ENCODE peak calls at places on chromosome 14, in eight cellular contexts. G, O, X, T, K, H, L and N are unnamed samples. For H3K27me3, the result is how much of the 10 kb centered on the place peaks cover.

GRCh38 chr14:67491741-67492504 is 3.4 kb upstream of the TMEM229B start:
- DNase-seq in G (no peak), O (no peak), X (no peak), T (peak), K (no peak), H (no peak), L (no peak), N (no peak)

GRCh38 chr14:29352681-29353080 is 575.0 kb downstream of the PRKD1 start:
- DNase-seq in G (no peak), O (no peak), X (no peak), T (no peak), K (no peak), H (no peak), L (no peak), N (no peak)

GRCh38 chr14:32038876-32039275 is 38.2 kb upstream of the ARHGAP5 start:
- DNase-seq in G (no peak), O (no peak), X (no peak), T (no peak), K (no peak), H (no peak), L (no peak), N (no peak)

GRCh38 chr14:38808734-38809455 is 294.1 kb downstream of the SEC23A start:
- DNase-seq in G (no peak), O (no peak), X (no peak), T (no peak), K (no peak), H (no peak), L (no peak), N (no peak)

GRCh38 chr14:67331368-67332125 is 28.1 kb downstream of the ATP6V1D start:
- DNase-seq in G (no peak), O (no peak), X (no peak), T (no peak), K (no peak), H (no peak), L (no peak), N (no peak)

GRCh38 chr14:88834883-88835431 is 10.5 kb downstream of the TTC8 start:
- DNase-seq in G (peak), O (no peak), X (no peak), T (no peak), K (no peak), H (no peak), L (no peak), N (peak)

GRCh38 chr14:37544407-37544806 is 50.6 kb downstream of the FOXA1 start:
- DNase-seq in G (no peak), O (no peak), X (no peak), T (no peak), K (no peak), H (no peak), L (no peak), N (no peak)

GRCh38 chr14:33805593-33805992 is 145.3 kb downstream of the EGLN3 start:
- DNase-seq in G (no peak), O (no peak), X (no peak), T (no peak), K (no peak), H (no peak), L (no peak), N (no peak)

GRCh38 chr14:63986789-63987533 is 134.2 kb downstream of the SYNE2 start:
- DNase-seq in G (peak), O (peak), X (no peak), T (no peak), K (no peak), H (no peak), L (no peak), N (peak)

GRCh38 chr14:98647754-98648153 is 624.2 kb downstream of the BCL11B start:
- DNase-seq in G (no peak), O (no peak), X (no peak), T (no peak), K (no peak), H (no peak), L (no peak), N (no peak)

GRCh38 chr14:53613404-53614253 is 343.0 kb downstream of the BMP4 start:
- DNase-seq in G (no peak), O (peak), X (peak), T (peak), K (no peak), H (no peak), L (no peak), N (peak)

GRCh38 chr14:65461730-65462129 is 49.2 kb downstream of the FUT8 start:
- DNase-seq in G (no peak), O (no peak), X (peak), T (no peak), K (no peak), H (no peak), L (no peak), N (no peak)

GRCh38 chr14:25049559-25050493 is at the start of gene STXBP6:
- DNase-seq in G (no peak), O (peak), X (peak), T (peak), K (no peak), H (no peak), L (no peak), N (no peak)

GRCh38 chr14:88322505-88323085 is 474 bp downstream of the KCNK10 start:
- DNase-seq in G (no peak), O (no peak), X (peak), T (peak), K (no peak), H (no peak), L (no peak), N (no peak)

GRCh38 chr14:99389171-99389826 is 91.4 kb downstream of the SETD3 start:
- DNase-seq in G (no peak), O (peak), X (peak), T (peak), K (peak), H (no peak), L (peak), N (no peak)

GRCh38 chr14:95741051-95741490 is 27.1 kb upstream of the TCL1A start:
- DNase-seq in G (no peak), O (no peak), X (no peak), T (no peak), K (no peak), H (no peak), L (no peak), N (no peak)

GRCh38 chr14:21924479-21924878 is 250.9 kb upstream of the OR4E1 start:
- DNase-seq in G (no peak), O (no peak), X (peak), T (peak), K (peak), H (peak), L (peak), N (no peak)

GRCh38 chr14:101791919-101792572 is 30.5 kb downstream of the PPP2R5C start:
- DNase-seq in G (no peak), O (no peak), X (no peak), T (no peak), K (no peak), H (no peak), L (no peak), N (peak)

GRCh38 chr14:33808187-33808586 is 142.7 kb downstream of the EGLN3 start:
- DNase-seq in G (no peak), O (no peak), X (no peak), T (no peak), K (no peak), H (no peak), L (no peak), N (no peak)

DNA sequence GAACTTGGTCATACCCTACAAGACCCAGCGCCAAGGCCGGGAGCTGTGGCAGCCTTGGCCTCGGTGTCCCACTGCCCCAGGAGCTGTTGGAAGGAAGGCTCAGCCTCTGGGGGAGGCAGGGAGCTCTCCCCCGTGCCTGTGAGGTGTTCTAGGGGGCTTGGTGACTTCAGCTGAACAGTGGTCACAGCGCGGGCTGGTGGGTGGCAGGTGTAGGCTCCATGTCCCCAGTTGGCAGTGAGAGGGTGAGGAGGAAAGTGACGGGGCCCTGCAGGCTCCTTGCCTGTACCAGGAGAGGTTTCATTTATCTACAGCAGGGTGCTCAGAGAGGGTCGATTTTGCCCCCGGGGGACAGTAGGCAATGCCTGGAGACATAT is 47.5 kb downstream of the DLK1 start:
- DNase-seq in G (no peak), O (no peak), X (no peak), T (no peak), K (no peak), H (no peak), L (no peak), N (no peak)
- H3K27me3 ChIP-seq in G (under half), O (under half), X (under half), T (under half), K (under half), H (under half), L (under half), N (under half)

DNA sequence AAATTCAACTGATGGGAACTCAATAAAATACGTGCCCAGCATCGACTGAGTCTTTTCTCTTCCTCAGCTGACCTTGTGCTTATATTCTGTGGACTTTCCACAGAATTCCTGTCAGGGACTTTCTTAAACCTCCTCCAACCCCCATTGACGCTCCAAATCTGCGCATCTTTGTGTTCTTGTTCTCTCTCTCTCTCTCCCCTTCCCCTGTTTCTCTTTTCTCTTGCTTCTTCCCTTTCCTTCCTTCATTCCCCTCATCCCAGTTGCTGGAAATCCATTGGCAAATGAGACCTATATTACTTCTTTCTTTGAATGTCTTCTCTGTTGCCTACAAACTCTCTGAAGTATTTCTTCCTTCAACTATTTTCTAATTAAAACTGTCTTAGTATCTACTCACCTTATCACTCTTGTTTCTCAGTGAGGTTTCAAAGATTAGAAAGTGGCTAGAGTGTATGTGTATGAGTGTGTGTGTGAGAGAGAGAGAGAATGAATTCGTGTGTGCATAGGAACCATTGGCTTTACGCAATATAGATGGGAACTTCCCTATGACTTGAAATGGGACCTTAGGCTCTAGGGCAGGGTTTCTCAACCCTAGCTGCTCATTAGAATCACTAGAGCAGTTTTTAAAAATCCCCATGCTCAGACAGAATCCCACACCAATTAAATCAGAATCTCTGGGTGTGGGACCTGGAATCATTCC is 41.8 kb upstream of the DHRS7 start:
- DNase-seq in G (no peak), O (no peak), X (no peak), T (no peak), K (no peak), H (no peak), L (no peak), N (no peak)
- H3K27me3 ChIP-seq in G (under half), O (under half), X (under half), T (under half), K (under half), H (under half), L (under half), N (under half)

GRCh38 chr14:69531135-69531534 is 43.5 kb downstream of the CCDC177 start:
- DNase-seq in G (no peak), O (no peak), X (no peak), T (no peak), K (no peak), H (no peak), L (no peak), N (no peak)

GRCh38 chr14:69528143-69528542 is 43.6 kb downstream of the PLEKHD1 start:
- DNase-seq in G (no peak), O (no peak), X (no peak), T (no peak), K (no peak), H (no peak), L (no peak), N (no peak)

GRCh38 chr14:69527635-69528034 is 43.1 kb downstream of the PLEKHD1 start:
- DNase-seq in G (no peak), O (no peak), X (no peak), T (no peak), K (no peak), H (no peak), L (no peak), N (no peak)

GRCh38 chr14:69528930-69529329 is 44.4 kb downstream of the PLEKHD1 start:
- DNase-seq in G (no peak), O (no peak), X (no peak), T (no peak), K (no peak), H (no peak), L (no peak), N (no peak)

DNA sequence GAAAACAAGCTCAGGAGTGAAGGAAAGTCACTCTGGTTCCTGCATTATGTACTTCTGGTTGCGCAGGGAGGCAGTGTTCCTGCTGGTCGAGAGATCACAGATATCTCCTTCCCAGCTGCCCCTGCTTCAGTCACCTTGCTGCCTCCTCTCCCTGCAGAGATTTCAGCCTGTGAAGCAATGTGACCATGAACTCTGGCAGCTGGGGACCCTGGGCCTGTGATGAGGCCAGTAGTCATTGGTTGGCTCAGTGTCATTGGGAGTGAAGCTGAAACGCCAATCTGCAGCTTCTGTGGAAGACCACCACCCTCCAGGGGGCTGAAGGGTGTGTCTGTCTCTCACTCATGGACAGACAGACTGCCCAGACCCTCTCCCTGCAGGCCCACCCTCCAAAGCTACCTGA is 45.0 kb downstream of the PLEKHD1 start:
- DNase-seq in G (no peak), O (no peak), X (no peak), T (no peak), K (no peak), H (no peak), L (no peak), N (no peak)
- H3K27me3 ChIP-seq in G (under half), O (under half), X (under half), T (under half), K (under half), H (under half), L (under half), N (half or more)

GRCh38 chr14:72740966-72741835 is 152.7 kb downstream of the DPF3 start:
- DNase-seq in G (no peak), O (no peak), X (no peak), T (no peak), K (no peak), H (no peak), L (no peak), N (no peak)
- H3K27me3 ChIP-seq in G (under half), O (under half), X (under half), T (under half), K (under half), H (under half), L (under half), N (under half)

DNA sequence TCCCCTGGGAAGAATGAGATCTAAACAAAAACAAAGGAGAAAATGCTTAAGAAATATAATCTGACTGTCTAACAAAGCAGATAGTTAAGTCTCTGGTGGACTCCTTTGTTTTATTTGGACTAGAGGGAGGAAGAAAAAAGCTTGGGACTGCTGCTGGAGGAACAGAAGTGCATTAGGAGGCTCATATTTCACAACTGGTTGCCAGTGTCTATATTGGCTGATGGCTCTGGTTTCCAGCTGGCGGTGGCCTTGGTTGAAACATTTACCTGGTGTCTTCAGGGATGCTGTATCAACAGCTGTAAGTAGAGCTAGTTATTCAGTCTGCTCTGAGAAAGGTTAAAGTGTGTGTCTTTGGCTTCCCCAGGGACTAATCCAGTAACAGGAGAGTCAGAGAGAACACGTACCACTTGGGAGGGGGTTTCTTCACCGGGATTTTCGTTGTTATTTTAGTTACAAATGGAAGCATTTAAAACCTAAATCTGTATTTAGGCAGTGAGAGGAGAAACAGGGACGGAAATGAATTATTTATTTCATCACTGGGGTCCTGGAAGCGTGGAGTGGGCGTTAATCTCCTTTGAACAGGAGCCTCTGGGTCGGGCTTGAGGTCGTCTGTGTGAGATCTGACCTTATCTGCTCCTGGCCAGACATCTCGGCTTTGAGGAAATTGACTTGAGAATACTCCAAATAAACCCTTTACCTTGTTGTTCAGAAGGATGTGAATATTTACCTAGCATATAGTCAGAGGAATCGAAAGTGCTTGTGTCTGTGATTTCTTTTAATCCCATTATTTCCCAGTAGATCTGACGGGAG is 149.9 kb downstream of the NRXN3 start:
- DNase-seq in G (no peak), O (no peak), X (no peak), T (peak), K (no peak), H (no peak), L (no peak), N (no peak)
- H3K27me3 ChIP-seq in G (under half), O (under half), X (under half), T (under half), K (under half), H (under half), L (under half), N (under half)

GRCh38 chr14:85530626-85531025 is 682 bp downstream of the FLRT2 start:
- DNase-seq in G (no peak), O (peak), X (no peak), T (no peak), K (no peak), H (no peak), L (no peak), N (no peak)
- H3K27me3 ChIP-seq in G (under half), O (under half), X (under half), T (half or more), K (under half), H (half or more), L (under half), N (under half)

DNA sequence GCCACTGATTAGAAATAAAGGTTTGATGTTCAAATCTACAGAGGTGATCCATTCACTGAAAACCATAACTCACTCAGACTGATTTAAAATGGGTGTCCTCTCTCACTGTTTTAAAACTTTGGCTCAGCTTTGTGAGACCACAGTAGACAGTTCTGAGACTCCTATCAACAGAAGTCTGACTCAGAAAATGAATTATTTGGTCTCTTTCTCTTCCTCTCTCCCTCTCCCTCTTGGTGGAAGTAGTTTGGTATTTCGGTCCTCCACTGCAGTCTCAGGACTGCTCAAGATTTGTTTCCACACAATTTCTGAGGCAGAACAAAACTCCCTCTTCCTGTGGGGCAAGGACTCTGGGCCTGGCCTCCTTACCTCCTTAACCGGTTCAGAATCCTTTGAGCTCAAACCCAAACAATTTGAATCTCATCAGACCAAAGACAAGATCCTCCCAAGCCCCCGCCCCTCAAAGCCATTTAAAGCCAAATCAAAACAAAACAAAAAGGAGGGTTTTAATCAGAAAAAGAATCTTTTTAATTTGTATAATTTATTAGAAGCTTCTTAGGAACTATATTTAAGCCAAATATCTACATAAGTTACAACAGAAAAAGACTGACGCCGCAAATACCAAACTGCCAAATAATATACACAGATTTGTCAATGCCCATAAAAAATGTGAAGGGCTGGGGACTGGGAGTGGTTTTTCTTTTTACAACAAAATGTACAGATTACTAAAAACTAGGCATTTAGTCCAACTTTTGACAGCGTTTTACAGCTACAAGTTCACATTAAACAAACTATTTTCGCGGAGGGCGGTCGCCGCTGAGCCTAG is 3.9 kb downstream of the NKX2-1 start:
- DNase-seq in G (no peak), O (no peak), X (no peak), T (no peak), K (no peak), H (no peak), L (no peak), N (no peak)
- H3K27me3 ChIP-seq in G (half or more), O (half or more), X (under half), T (half or more), K (under half), H (half or more), L (under half), N (half or more)

GRCh38 chr14:103221781-103222358 is 98.6 kb downstream of the TNFAIP2 start:
- DNase-seq in G (no peak), O (no peak), X (no peak), T (no peak), K (no peak), H (no peak), L (no peak), N (no peak)
- H3K27me3 ChIP-seq in G (under half), O (under half), X (under half), T (under half), K (under half), H (under half), L (under half), N (half or more)